ENCODE peak calls at places on chromosomes 7 and 10, in four cellular contexts. G, P, W and A are unnamed samples.

GRCh38 chr7:39587393-39587792 is 21.2 kb downstream of the YAE1 start:
- DNase-seq in P (no peak), W (no peak), G (peak; percentile 26), A (no peak)

GRCh38 chr7:128270799-128271411 is 29.8 kb downstream of the LEP start:
- DNase-seq in P (no peak), G (no peak), W (no peak), A (peak; percentile 31)

GRCh38 chr10:126650164-126650563 is 20.3 kb downstream of the C10orf90 start:
- DNase-seq in P (no peak), W (no peak), G (no peak), A (no peak)

GRCh38 chr7:50610521-50611277 is 45.5 kb upstream of the DDC start:
- DNase-seq in P (no peak), W (no peak), G (peak; percentile 63), A (no peak)

GRCh38 chr10:103350175-103350521 is 792 bp downstream of the PCGF6 start:
- DNase-seq in W (no peak), P (peak; percentile 19), G (no peak), A (no peak)

GRCh38 chr7:128201067-128201689 is 39.9 kb upstream of the LEP start:
- DNase-seq in P (peak; percentile 59), W (no peak), G (no peak), A (no peak)

GRCh38 chr10:110772454-110773025 is 99.2 kb upstream of the PDCD4 start:
- DNase-seq in P (no peak), W (no peak), G (no peak), A (no peak)

GRCh38 chr7:414681-415560 is 104.7 kb downstream of the PDGFA start:
- DNase-seq in W (no peak), P (no peak), G (no peak), A (peak; percentile 16)

GRCh38 chr7:44473295-44473694 is 17.2 kb downstream of the NUDCD3 start:
- DNase-seq in G (peak; percentile 79), P (no peak), W (no peak), A (no peak)

GRCh38 chr10:22252286-22252800 is 34.5 kb upstream of the EBLN1 start:
- DNase-seq in G (peak; percentile 54), P (peak; percentile 18), W (no peak), A (peak; percentile 71)

GRCh38 chr7:95886501-95887090 is 114.2 kb downstream of the DYNC1I1 start:
- DNase-seq in W (no peak), P (no peak), G (peak; percentile 43), A (no peak)

GRCh38 chr7:148882668-148883232 is 1.3 kb downstream of the EZH2 start:
- DNase-seq in G (no peak), P (no peak), W (no peak), A (no peak)

GRCh38 chr10:25758041-25758457 is 176.0 kb upstream of the MYO3A start:
- DNase-seq in P (peak; percentile 24), G (peak; percentile 48), W (no peak), A (no peak)

GRCh38 chr7:26782501-26782900 is 81.9 kb downstream of the SKAP2 start:
- DNase-seq in G (no peak), W (no peak), P (no peak), A (no peak)

GRCh38 chr7:121329460-121330052 is 756 bp downstream of the WNT16 start:
- DNase-seq in P (peak; percentile 54), W (no peak), G (peak; percentile 37), A (peak; percentile 23)

GRCh38 chr10:48996-49395 is at the start of gene TUBB8:
- DNase-seq in G (no peak), P (no peak), W (no peak), A (no peak)

GRCh38 chr10:50275650-50276235 is 24.4 kb upstream of the ASAH2 start:
- DNase-seq in G (peak; percentile 36), W (no peak), P (peak; percentile 64), A (peak; percentile 31)

GRCh38 chr10:30985552-30985951 is 46.1 kb downstream of the ZNF438 start:
- DNase-seq in P (no peak), G (peak; percentile 53), W (no peak), A (no peak)

GRCh38 chr7:157339777-157340677 is 3.2 kb downstream of the DNAJB6 start:
- DNase-seq in P (peak; percentile 69), G (peak; percentile 83), W (no peak), A (peak; percentile 65)

GRCh38 chr10:10892290-10892875 is 125.3 kb upstream of the CELF2 start:
- DNase-seq in W (no peak), G (no peak), P (no peak), A (no peak)

GRCh38 chr7:151754142-151754590 is 122.7 kb downstream of the PRKAG2 start:
- DNase-seq in P (peak; percentile 79), W (peak; percentile 13), G (peak; percentile 99), A (peak; percentile 85)

GRCh38 chr7:139758388-139758787 is 19.4 kb downstream of the HIPK2 start:
- DNase-seq in W (no peak), G (no peak), P (no peak), A (no peak)

GRCh38 chr10:34236927-34237326 is 578.2 kb downstream of the PARD3 start:
- DNase-seq in P (no peak), W (no peak), G (peak; percentile 60), A (no peak)

GRCh38 chr10:4066581-4067403 is 281.8 kb upstream of the KLF6 start:
- DNase-seq in P (no peak), G (no peak), W (no peak), A (no peak)

GRCh38 chr7:132145466-132145865 is 430.8 kb downstream of the PLXNA4 start:
- DNase-seq in P (no peak), G (peak; percentile 43), W (no peak), A (peak; percentile 50)

GRCh38 chr7:124747072-124747471 is 18.5 kb downstream of the GPR37 start:
- DNase-seq in P (no peak), G (no peak), W (no peak), A (no peak)

GRCh38 chr10:32374605-32375004 is 27.6 kb upstream of the EPC1 start:
- DNase-seq in W (no peak), G (no peak), P (no peak), A (no peak)

GRCh38 chr10:98013122-98013521 is 17.3 kb downstream of the CRTAC1 start:
- DNase-seq in G (no peak), P (no peak), W (no peak), A (no peak)